ENCODE peak calls at places on chromosome 13, in six cellular contexts. R is Karpas-422; E is DND-41; K is CD8-positive, alpha-beta memory T cell; Y is fibroblast of lung; X is lower lobe of right lung. P is an unnamed sample.

GRCh38 chr13:34035676-34036325 is 217.9 kb downstream of the RFC3 start:
- DNase-seq in R (no peak), E (no peak), K (no peak), Y (no peak), X (no peak), P (no peak)

GRCh38 chr13:100646030-100646673 is 28.4 kb downstream of the TMTC4 start:
- DNase-seq in R (no peak), E (no peak), K (no peak), Y (peak; percentile 25), X (no peak), P (peak; percentile 76)

GRCh38 chr13:64928704-64929499 is 2301.2 kb downstream of the PCDH9 start:
- DNase-seq in R (no peak), E (no peak), K (no peak), Y (peak; percentile 69), X (no peak), P (no peak)

GRCh38 chr13:49063526-49063925 is 87.8 kb downstream of the FNDC3A start:
- DNase-seq in R (no peak), E (no peak), K (no peak), Y (no peak), X (no peak), P (no peak)

GRCh38 chr13:80339841-80340642 is 884 bp downstream of the SPRY2 start:
- DNase-seq in R (no peak), E (no peak), K (no peak), Y (peak; percentile 28), X (peak; percentile 69), P (peak; percentile 20)

GRCh38 chr13:25455146-25455545 is 83.4 kb downstream of the ATP8A2 start:
- DNase-seq in R (no peak), E (no peak), K (no peak), Y (no peak), X (no peak), P (no peak)

GRCh38 chr13:73449258-73449657 is 390.5 kb downstream of the KLF5 start:
- DNase-seq in R (no peak), E (no peak), K (no peak), Y (no peak), X (no peak), P (no peak)

GRCh38 chr13:76225815-76226489 is 589.8 kb downstream of the LMO7 start:
- DNase-seq in R (no peak), E (no peak), K (no peak), Y (peak; percentile 82), X (no peak), P (no peak)

GRCh38 chr13:75512253-75512652 is 25.4 kb downstream of the COMMD6 start:
- DNase-seq in R (no peak), E (no peak), K (no peak), Y (no peak), X (no peak), P (no peak)

GRCh38 chr13:50494110-50494509 is 349.4 kb downstream of the DLEU7 start:
- DNase-seq in R (no peak), E (peak; percentile 41), K (no peak), Y (no peak), X (no peak), P (no peak)

GRCh38 chr13:22561581-22561980 is 619.2 kb upstream of the SGCG start:
- DNase-seq in R (no peak), E (no peak), K (no peak), Y (no peak), X (no peak), P (no peak)

GRCh38 chr13:85575110-85575509 is 224.1 kb downstream of the SLITRK6 start:
- DNase-seq in R (no peak), E (no peak), K (no peak), Y (no peak), X (no peak), P (no peak)

GRCh38 chr13:37870895-37871550 is 1.5 kb upstream of the TRPC4 start:
- DNase-seq in R (no peak), E (no peak), K (no peak), Y (peak; percentile 82), X (no peak), P (no peak)

GRCh38 chr13:18232298-18232993 is 949.2 kb downstream of the TUBA3C start:
- DNase-seq in R (no peak), E (no peak), K (no peak), Y (no peak), X (no peak), P (no peak)

GRCh38 chr13:96141032-96141431 is 51.1 kb downstream of the HS6ST3 start:
- DNase-seq in R (peak; percentile 56), E (no peak), K (no peak), Y (peak; percentile 41), X (no peak), P (no peak)

GRCh38 chr13:25112856-25113255 is 16.9 kb downstream of the PABPC3 start:
- DNase-seq in R (no peak), E (no peak), K (no peak), Y (no peak), X (no peak), P (peak; percentile 54)

GRCh38 chr13:49351871-49352270 is 92.0 kb downstream of the CAB39L start:
- DNase-seq in R (no peak), E (no peak), K (no peak), Y (no peak), X (no peak), P (no peak)

GRCh38 chr13:48199404-48199991 is 33.5 kb upstream of the ITM2B start:
- DNase-seq in R (no peak), E (no peak), K (no peak), Y (no peak), X (no peak), P (no peak)

GRCh38 chr13:60226507-60226906 is 62.8 kb upstream of the DIAPH3 start:
- DNase-seq in R (peak; percentile 62), E (no peak), K (no peak), Y (peak; percentile 54), X (no peak), P (peak; percentile 47)

GRCh38 chr13:93915269-93915809 is 564.1 kb downstream of the DCT start:
- DNase-seq in R (no peak), E (no peak), K (no peak), Y (peak; percentile 46), X (no peak), P (no peak)

GRCh38 chr13:99661791-99662190 is 160.5 kb downstream of the TM9SF2 start:
- DNase-seq in R (no peak), E (no peak), K (no peak), Y (no peak), X (no peak), P (no peak)

GRCh38 chr13:38785047-38785446 is 98.2 kb downstream of the FREM2 start:
- DNase-seq in R (no peak), E (no peak), K (no peak), Y (no peak), X (no peak), P (no peak)

GRCh38 chr13:99353836-99354235 is 46.6 kb upstream of the GPR183 start:
- DNase-seq in R (no peak), E (no peak), K (peak; percentile 56), Y (no peak), X (no peak), P (no peak)

GRCh38 chr13:42041017-42041683 is 7.3 kb upstream of the DGKH start:
- DNase-seq in R (peak; percentile 74), E (peak; percentile 51), K (peak; percentile 51), Y (peak; percentile 46), X (peak; percentile 69), P (peak; percentile 17)

GRCh38 chr13:98450495-98451167 is 126.3 kb downstream of the STK24 start:
- DNase-seq in R (no peak), E (peak; percentile 69), K (no peak), Y (no peak), X (no peak), P (no peak)

GRCh38 chr13:96822900-96823299 is 171.4 kb downstream of the OXGR1 start:
- DNase-seq in R (peak; percentile 70), E (no peak), K (no peak), Y (peak; percentile 7), X (no peak), P (peak; percentile 66)

GRCh38 chr13:53074119-53074518 is 45.5 kb downstream of the OLFM4 start:
- DNase-seq in R (no peak), E (no peak), K (no peak), Y (no peak), X (no peak), P (no peak)

GRCh38 chr13:34913040-34913439 is 29.0 kb upstream of the NBEA start:
- DNase-seq in R (peak; percentile 47), E (peak; percentile 10), K (no peak), Y (peak; percentile 2), X (no peak), P (peak; percentile 12)

GRCh38 chr13:86567119-86567518 is 767.9 kb upstream of the SLITRK6 start:
- DNase-seq in R (no peak), E (no peak), K (no peak), Y (no peak), X (no peak), P (no peak)

GRCh38 chr13:78632956-78633355 is 26.0 kb downstream of the OBI1 start:
- DNase-seq in R (no peak), E (no peak), K (no peak), Y (no peak), X (no peak), P (no peak)
- H3K36me3 ChIP-seq in R (peaks cover 51% of the 10 kb centered on the region), E (peaks cover 85% of the 10 kb centered on the region), K (peaks cover 19% of the 10 kb centered on the region), Y (no peaks in the 10 kb centered on the region), X (peaks cover 79% of the 10 kb centered on the region), P (peaks cover 14% of the 10 kb centered on the region)

DNA sequence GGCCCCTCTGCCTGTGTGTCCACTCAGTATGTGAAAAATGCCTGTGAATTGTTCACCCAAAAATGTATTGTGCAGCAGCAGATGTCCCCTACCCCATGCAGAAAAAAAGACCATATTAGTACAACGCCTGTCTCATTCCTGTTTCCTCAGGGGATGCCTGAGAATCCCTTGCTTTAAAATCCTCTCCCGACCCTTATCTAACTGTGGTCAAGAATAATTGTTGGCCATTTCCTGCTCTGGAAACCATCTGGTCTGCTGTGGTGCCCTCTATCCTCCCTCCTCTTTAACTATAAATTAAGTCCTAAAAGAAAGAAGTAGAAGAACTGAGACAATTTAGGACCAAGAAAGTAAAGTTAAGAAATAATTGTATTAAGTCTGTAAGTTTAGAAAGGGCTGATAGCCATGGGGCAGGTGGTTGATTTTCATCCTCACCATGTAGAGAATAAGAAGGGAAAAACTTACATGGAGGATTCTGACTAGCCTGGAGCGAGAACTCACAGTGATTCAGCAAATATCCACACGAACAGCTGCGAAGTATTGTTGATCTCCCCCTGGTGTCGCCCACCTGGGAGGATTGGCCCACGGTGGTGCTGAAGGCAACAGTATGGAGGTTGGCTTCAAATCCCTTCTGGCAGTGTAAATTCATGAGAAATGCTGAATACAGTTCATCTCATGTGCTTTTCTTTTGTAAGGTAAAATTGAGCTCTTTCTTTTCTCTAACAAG is 85.6 kb downstream of the COL4A2 start:
- DNase-seq in R (no peak), E (no peak), K (no peak), Y (peak; percentile 62), X (no peak), P (no peak)
- H3K36me3 ChIP-seq in R (no peaks in the 10 kb centered on the region), E (no peaks in the 10 kb centered on the region), K (no peaks in the 10 kb centered on the region), Y (no peaks in the 10 kb centered on the region), X (no peaks in the 10 kb centered on the region), P (peaks cover 3% of the 10 kb centered on the region)

DNA sequence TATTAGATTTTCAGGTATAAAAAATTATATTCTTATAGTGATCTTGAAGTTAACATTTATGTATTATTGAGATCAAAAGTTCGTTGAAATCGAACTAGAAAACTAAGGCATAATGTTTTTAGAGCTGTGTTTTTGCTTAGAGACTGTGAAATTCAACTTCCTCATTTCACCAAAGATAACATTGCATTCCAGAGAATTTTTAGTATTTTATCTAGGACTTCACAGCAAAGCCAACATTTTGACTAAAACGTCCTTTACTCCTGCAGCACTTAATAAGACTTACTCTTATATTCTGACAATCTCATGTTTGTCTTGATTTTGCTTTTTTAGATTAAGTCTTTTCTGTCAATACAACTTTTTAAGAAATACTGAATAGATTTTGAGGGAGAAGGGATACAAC is 4.8 kb downstream of the KCTD4 start:
- DNase-seq in R (no peak), E (no peak), K (no peak), Y (no peak), X (no peak), P (no peak)
- H3K36me3 ChIP-seq in R (no peaks in the 10 kb centered on the region), E (no peaks in the 10 kb centered on the region), K (no peaks in the 10 kb centered on the region), Y (no peaks in the 10 kb centered on the region), X (no peaks in the 10 kb centered on the region), P (no peaks in the 10 kb centered on the region)

GRCh38 chr13:20972731-20973130 is 70.2 kb upstream of the XPO4 start:
- DNase-seq in R (no peak), E (no peak), K (no peak), Y (no peak), X (no peak), P (no peak)
- H3K36me3 ChIP-seq in R (no peaks in the 10 kb centered on the region), E (no peaks in the 10 kb centered on the region), K (no peaks in the 10 kb centered on the region), Y (peaks cover 21% of the 10 kb centered on the region), X (peaks cover 55% of the 10 kb centered on the region), P (no peaks in the 10 kb centered on the region)